ENCODE peak calls at places on chromosomes 1 and 21, in four cellular contexts. N is fibroblast of lung; F is 8988T; V is stimulated activated CD4-positive, alpha-beta T cell treated with anti-CD3 and anti-CD28 coated beads, Interleukin-2, amount 100 ng/mL, for 48 hours. T is an unnamed sample.

GRCh38 chr1:56370513-56370912 is 208.8 kb downstream of the PLPP3 start:
- DNase-seq in N (no peak), V (no peak), F (no peak), T (no peak)

GRCh38 chr1:111480682-111481081 is 6.9 kb downstream of the C1orf162 start:
- DNase-seq in V (no peak), N (no peak), F (no peak), T (no peak)

GRCh38 chr1:206839857-206840256 is 25.6 kb upstream of the IL20 start:
- DNase-seq in N (peak; percentile 55), F (peak; percentile 35), V (no peak), T (peak; percentile 42)

GRCh38 chr1:17833661-17834501 is 78.7 kb downstream of the ACTL8 start:
- DNase-seq in F (no peak), N (no peak), V (no peak), T (no peak)

GRCh38 chr1:230643887-230644286 is 1.6 kb downstream of the COG2 start:
- DNase-seq in V (no peak), N (no peak), F (no peak), T (peak; percentile 9)

GRCh38 chr1:67532452-67533216 is 102.4 kb upstream of the SERBP1 start:
- DNase-seq in F (peak; percentile 27), V (no peak), N (peak; percentile 91), T (peak; percentile 90)

GRCh38 chr1:154998818-154999650 is 3.6 kb upstream of the ZBTB7B start:
- DNase-seq in V (peak; percentile 76), F (peak; percentile 90), N (peak; percentile 76), T (peak; percentile 85)

GRCh38 chr21:43194303-43195130 is 25.7 kb downstream of the CRYAA start:
- DNase-seq in F (no peak), V (no peak), N (no peak), T (no peak)

GRCh38 chr1:27726173-27726793 is 522 bp downstream of the FAM76A start:
- DNase-seq in F (peak; percentile 43), N (peak; percentile 23), V (peak; percentile 36), T (peak; percentile 77)

GRCh38 chr1:21331752-21332480 is 41.7 kb upstream of the ECE1 start:
- DNase-seq in N (no peak), F (no peak), V (no peak), T (no peak)

GRCh38 chr1:232481091-232481490 is 148.8 kb downstream of the SIPA1L2 start:
- DNase-seq in N (no peak), V (no peak), F (no peak), T (no peak)

GRCh38 chr1:7888248-7889010 is 35.6 kb upstream of the UTS2 start:
- DNase-seq in N (peak; percentile 95), V (no peak), F (no peak), T (peak; percentile 26)

GRCh38 chr1:2335721-2336475 is 55.5 kb downstream of the MORN1 start:
- DNase-seq in F (no peak), V (no peak), N (no peak), T (no peak)

GRCh38 chr1:156090822-156091188 is 8.5 kb upstream of the MEX3A start:
- DNase-seq in F (peak; percentile 73), V (peak; percentile 94), N (peak; percentile 78), T (peak; percentile 91)

GRCh38 chr1:3409737-3410434 is 44.6 kb upstream of the ARHGEF16 start:
- DNase-seq in F (peak; percentile 98), N (peak; percentile 34), V (no peak), T (peak; percentile 90)

GRCh38 chr1:202365092-202365815 is 16.8 kb downstream of the PPP1R12B start:
- DNase-seq in N (peak; percentile 39), F (no peak), V (no peak), T (peak; percentile 86)

GRCh38 chr21:45886610-45887026 is 95.0 kb upstream of the COL6A1 start:
- DNase-seq in N (no peak), F (no peak), V (peak; percentile 27), T (no peak)

GRCh38 chr1:21260405-21261129 is 29.7 kb downstream of the ECE1 start:
- DNase-seq in F (no peak), N (no peak), V (no peak), T (peak; percentile 46)

GRCh38 chr1:47782414-47783165 is 214.6 kb downstream of the TRABD2B start:
- DNase-seq in F (no peak), V (no peak), N (no peak), T (no peak)

GRCh38 chr1:235736263-235736662 is 86.7 kb upstream of the GNG4 start:
- DNase-seq in F (no peak), N (no peak), V (no peak), T (no peak)

GRCh38 chr1:210588357-210588756 is 259.7 kb downstream of the HHAT start:
- DNase-seq in V (no peak), F (no peak), N (no peak), T (no peak)

GRCh38 chr1:40818264-40818961 is 34.8 kb downstream of the KCNQ4 start:
- DNase-seq in F (no peak), V (peak; percentile 79), N (peak; percentile 5), T (peak; percentile 61)

GRCh38 chr1:41620365-41621169 is 136.1 kb upstream of the EDN2 start:
- DNase-seq in F (no peak), N (no peak), V (no peak), T (no peak)

GRCh38 chr1:44924835-44925464 is 61.4 kb downstream of the EIF2B3 start:
- DNase-seq in F (no peak), N (peak; percentile 94), V (no peak), T (peak; percentile 59)

GRCh38 chr21:19999369-20000272 is 998.6 kb upstream of the NCAM2 start:
- DNase-seq in N (no peak), F (no peak), V (no peak), T (no peak)

GRCh38 chr1:212594640-212595039 is 13.9 kb upstream of the ATF3 start:
- DNase-seq in N (no peak), F (no peak), V (no peak), T (no peak)

GRCh38 chr1:216670118-216670870 is 52.9 kb downstream of the ESRRG start:
- DNase-seq in F (no peak), V (no peak), N (peak; percentile 77), T (peak; percentile 9)

GRCh38 chr1:94310570-94311270 is 73.3 kb upstream of the ARHGAP29 start:
- DNase-seq in V (no peak), F (no peak), N (no peak), T (no peak)

GRCh38 chr1:164440222-164440621 is 118.8 kb upstream of the PBX1 start:
- DNase-seq in V (no peak), F (peak; percentile 17), N (peak; percentile 58), T (peak; percentile 46)

GRCh38 chr21:29187939-29188338 is 57.5 kb downstream of the MAP3K7CL start:
- DNase-seq in V (no peak), F (no peak), N (peak; percentile 92), T (peak; percentile 90)

GRCh38 chr1:202023033-202023433 is 12.6 kb downstream of the ELF3 start:
- DNase-seq in N (no peak), V (no peak), F (no peak), T (no peak)

GRCh38 chr1:217542837-217543236 is 88.1 kb downstream of the GPATCH2 start:
- DNase-seq in V (no peak), F (no peak), N (no peak), T (no peak)

GRCh38 chr1:109928591-109929111 is 18.0 kb downstream of the CSF1 start:
- DNase-seq in N (peak; percentile 78), F (no peak), V (no peak), T (peak; percentile 94)

GRCh38 chr1:206924549-206925115 is 2.9 kb upstream of the FCMR start:
- DNase-seq in V (no peak), F (no peak), N (no peak), T (no peak)

GRCh38 chr1:11529330-11529729 is 50.4 kb downstream of the DISP3 start:
- DNase-seq in F (no peak), V (no peak), N (no peak), T (no peak)

GRCh38 chr1:97190326-97190725 is 468.7 kb downstream of the PTBP2 start:
- DNase-seq in V (no peak), F (no peak), N (peak; percentile 42), T (peak; percentile 71)

GRCh38 chr1:231899046-231899445 is 272.5 kb downstream of the DISC1 start:
- DNase-seq in N (no peak), V (no peak), F (no peak), T (no peak)

GRCh38 chr1:230568008-230568407 is 74.3 kb upstream of the COG2 start:
- DNase-seq in F (peak; percentile 15), N (no peak), V (peak; percentile 30), T (peak; percentile 33)

GRCh38 chr1:165717918-165718515 is 19.7 kb upstream of the ALDH9A1 start:
- DNase-seq in V (peak; percentile 9), N (peak; percentile 78), F (no peak), T (peak; percentile 74)

T was measured in astrocyte of the hippocampus.